ENCODE peak calls at places on chromosomes 5 and 9, in seven cellular contexts. Q is PC-3, D is K562, T is thoracic aorta, A is tibial artery, I is psoas muscle, V is endothelial cell of umbilical vein. R is an unnamed sample. For H3K27me3, the result is how much of the 10 kb centered on the place peaks cover.

GRCh38 chr5:170694911-170695310 is 88.6 kb upstream of the GABRP start:
- DNase-seq in I (no peak), V (no peak), T (no peak), A (no peak), D (no peak), Q (no peak), R (no peak)

GRCh38 chr9:95080961-95081658 is 236.4 kb downstream of the FANCC start:
- DNase-seq in Q (no peak), V (no peak), D (no peak), A (peak), T (no peak), I (no peak), R (no peak)

GRCh38 chr9:118302721-118303120 is 598.5 kb downstream of the TLR4 start:
- DNase-seq in A (no peak), V (no peak), D (no peak), T (no peak), Q (no peak), I (no peak), R (no peak)

GRCh38 chr5:89241186-89241585 is 358.2 kb upstream of the MEF2C start:
- DNase-seq in I (no peak), T (no peak), D (no peak), V (no peak), A (no peak), Q (peak), R (no peak)

GRCh38 chr9:127568971-127569818 is 42.9 kb upstream of the STXBP1 start:
- DNase-seq in V (peak), A (peak), D (peak), Q (peak), T (no peak), I (peak), R (peak)

GRCh38 chr9:31470051-31470450 is 914.4 kb upstream of the ACO1 start:
- DNase-seq in I (no peak), D (no peak), A (no peak), Q (no peak), T (no peak), V (no peak), R (no peak)

GRCh38 chr9:136728548-136729123 is 14.1 kb downstream of the LCN10 start:
- DNase-seq in V (peak), I (peak), Q (peak), T (no peak), A (peak), D (peak), R (peak)

GRCh38 chr5:119435436-119436132 is 16.7 kb upstream of the HSD17B4 start:
- DNase-seq in V (peak), D (peak), Q (peak), A (peak), T (no peak), I (peak), R (peak)

GRCh38 chr9:37336150-37336549 is 86.3 kb upstream of the GRHPR start:
- DNase-seq in I (no peak), V (no peak), A (no peak), D (peak), Q (no peak), T (no peak), R (no peak)

GRCh38 chr5:107381189-107381856 is 289.4 kb downstream of the EFNA5 start:
- DNase-seq in V (no peak), A (no peak), I (peak), T (no peak), Q (peak), D (no peak), R (no peak)

GRCh38 chr5:10233505-10233904 is 16.2 kb downstream of the ATPSCKMT start:
- DNase-seq in Q (peak), T (no peak), I (no peak), A (no peak), D (peak), V (peak), R (no peak)

DNA sequence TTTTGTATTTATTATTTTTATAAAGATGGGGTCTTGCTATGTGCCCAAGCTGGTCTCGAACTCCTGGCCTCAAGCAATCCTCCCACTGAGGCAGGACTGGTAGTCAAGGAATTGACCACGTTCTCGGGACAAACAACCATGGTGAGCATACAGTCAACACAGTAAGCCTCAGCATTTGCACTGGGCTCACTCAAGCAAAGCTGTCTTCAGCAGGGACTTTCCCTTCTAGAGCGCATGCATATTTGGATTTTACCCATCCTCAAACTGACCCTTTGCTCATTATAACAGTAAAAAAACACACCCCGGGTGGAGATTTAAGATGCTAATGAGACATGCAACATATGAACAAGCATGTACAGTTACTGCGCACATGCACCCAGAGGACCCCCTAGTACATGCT is 41.4 kb downstream of the C5orf22 start:
- DNase-seq in A (no peak), V (no peak), Q (no peak), T (no peak), I (no peak), D (no peak), R (no peak)
- H3K27ac ChIP-seq in A (no peak), V (no peak), Q (no peak), T (no peak), I (no peak), D (no peak), R (no peak)

GRCh38 chr5:1009359-1010180 is 968 bp downstream of the NKD2 start:
- DNase-seq in A (peak), V (no peak), T (no peak), I (peak), Q (no peak), D (no peak), R (no peak)
- H3K27me3 ChIP-seq in A (half or more), V (under half), T (under half), I (under half), Q (under half), D (under half), R (under half)

DNA sequence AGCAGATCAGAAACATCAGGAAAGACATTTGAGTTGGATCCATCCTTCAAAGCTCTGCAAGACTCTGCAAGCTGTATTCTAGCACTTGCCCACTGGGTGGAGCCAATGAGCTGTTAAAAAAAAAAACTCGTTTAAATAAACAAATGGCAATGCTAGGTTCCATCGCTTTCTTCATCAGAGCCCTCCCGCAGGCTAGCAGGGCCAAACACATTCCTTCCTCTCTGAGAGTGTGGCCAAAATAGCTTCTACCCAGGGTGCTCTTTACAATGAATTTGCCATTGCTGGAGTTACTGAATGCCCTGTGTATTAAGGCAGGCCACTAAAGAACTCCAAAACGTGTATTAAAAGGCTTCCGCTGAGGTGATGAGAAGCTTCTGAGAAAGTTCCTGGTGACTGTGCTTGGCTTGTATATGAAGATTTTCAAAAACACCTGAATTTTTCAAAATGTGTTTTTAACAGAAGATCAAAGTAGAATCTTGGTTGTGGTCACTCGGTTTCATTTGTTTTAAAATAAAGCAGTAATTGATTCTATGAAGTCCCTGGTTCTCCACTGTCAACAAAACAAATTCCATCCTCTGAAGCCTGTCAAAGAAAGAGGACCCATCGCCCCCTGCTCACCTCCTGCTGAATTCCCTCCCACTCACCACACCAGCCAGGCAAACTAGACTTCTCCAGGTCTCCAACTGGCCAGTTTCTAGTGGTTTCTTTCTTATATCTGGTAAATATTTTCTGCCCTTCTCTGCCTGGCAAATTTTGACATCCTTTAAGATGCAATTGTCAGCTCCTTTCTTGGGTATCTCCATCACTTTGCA is 36.5 kb upstream of the EQTN start:
- DNase-seq in Q (peak), V (peak), A (peak), D (peak), I (peak), T (peak), R (peak)
- H3K27ac ChIP-seq in Q (no peak), V (no peak), A (peak), D (no peak), I (peak), T (no peak), R (no peak)

GRCh38 chr9:34554211-34555001 is 31.6 kb upstream of the ENHO start:
- DNase-seq in T (no peak), V (no peak), Q (no peak), I (no peak), A (peak), D (no peak), R (no peak)

GRCh38 chr9:34551751-34552605 is 29.2 kb upstream of the ENHO start:
- DNase-seq in D (no peak), A (peak), I (no peak), V (no peak), Q (no peak), T (no peak), R (no peak)

GRCh38 chr9:34553511-34554021 is 30.8 kb upstream of the ENHO start:
- DNase-seq in V (no peak), D (no peak), Q (no peak), I (no peak), T (no peak), A (peak), R (no peak)

GRCh38 chr9:34552986-34553385 is 30.2 kb upstream of the ENHO start:
- DNase-seq in A (peak), I (no peak), Q (no peak), D (no peak), V (no peak), T (no peak), R (no peak)

DNA sequence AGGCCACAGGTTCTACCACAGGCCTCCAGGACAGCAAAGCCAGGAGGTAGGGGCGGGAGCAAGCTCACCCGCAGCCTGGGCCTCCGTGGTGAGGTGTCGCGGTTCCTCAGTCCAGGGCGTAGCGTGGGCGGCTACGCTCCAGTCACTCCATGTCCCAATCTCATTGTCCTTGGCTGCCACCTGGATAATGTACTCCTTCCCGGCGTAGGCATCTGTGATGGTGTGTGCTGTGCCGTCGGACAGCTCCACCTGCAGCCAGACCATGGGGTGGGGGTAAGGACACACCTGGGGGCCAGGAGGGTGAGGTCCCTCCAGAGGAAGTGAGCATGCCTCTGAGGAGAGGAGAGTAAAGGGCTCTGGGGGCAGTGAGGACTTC is 29.8 kb upstream of the ENHO start:
- DNase-seq in Q (no peak), V (no peak), I (no peak), A (peak), T (no peak), D (peak), R (no peak)
- H3K27me3 ChIP-seq in Q (under half), V (under half), I (under half), A (under half), T (under half), D (under half), R (under half)

DNA sequence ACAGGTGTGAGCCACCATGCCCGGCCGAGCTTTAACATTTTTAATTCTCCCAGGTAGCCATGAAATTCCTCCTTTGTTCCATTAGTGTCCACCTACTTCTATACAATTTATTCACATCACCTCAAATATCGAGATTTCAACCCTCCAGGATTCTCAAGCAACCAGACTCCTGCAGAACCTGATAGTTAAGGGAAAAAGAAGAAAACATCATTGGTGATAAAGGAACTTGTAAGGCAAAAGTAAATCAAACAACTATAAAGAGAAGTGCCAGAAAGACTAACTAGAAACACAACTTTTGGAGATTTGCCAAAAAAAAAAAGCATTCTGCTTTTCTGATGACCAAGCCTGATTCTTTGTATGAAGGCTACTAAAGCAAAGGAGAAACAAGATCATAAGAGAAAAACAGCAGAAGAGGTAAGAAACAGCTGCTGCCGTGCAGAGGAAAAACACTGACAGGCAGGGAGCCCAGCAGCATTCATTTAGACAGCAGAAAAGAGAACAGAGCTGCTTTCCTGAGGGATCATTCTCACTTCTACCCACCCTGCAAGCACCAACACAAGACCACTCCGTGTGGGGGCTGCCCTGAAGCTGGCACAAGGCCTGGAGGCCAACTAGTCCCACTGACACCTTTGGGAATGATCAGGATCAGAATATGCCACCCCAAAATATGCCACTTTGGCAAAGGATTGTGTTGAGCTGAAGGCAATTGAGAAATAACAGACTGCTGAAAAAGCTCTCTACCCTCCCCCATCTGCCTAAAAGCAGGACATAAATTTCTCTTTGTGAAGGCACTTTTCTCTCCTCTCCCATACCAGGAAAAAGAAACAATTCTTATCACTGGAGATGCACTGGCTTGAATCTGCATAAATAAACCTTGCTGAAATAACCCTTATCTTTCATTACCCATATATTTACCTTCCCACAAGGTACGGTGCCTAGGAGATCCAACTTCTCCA is 75.1 kb downstream of the ALDH7A1 start:
- DNase-seq in T (no peak), A (no peak), I (no peak), V (no peak), Q (no peak), D (peak), R (no peak)
- H3K27ac ChIP-seq in T (peak), A (peak), I (no peak), V (no peak), Q (no peak), D (peak), R (no peak)